ENCODE peak calls at places on chromosomes 2 and 18, in four cellular contexts. One of them, this sample, is unnamed.

GRCh38 chr18:68397241-68398035 is 317.5 kb downstream of the TMX3 start:
- DNase-seq in activated T-helper 1 cell treated with anti-CD3 and anti-CD28 coated beads, Interleukin-2, amount 50 U/mL, for 16 hours: no peak
- DNase-seq in head of caudate nucleus: no peak
- DNase-seq in immature natural killer cell: no peak
- DNase-seq in this sample: peak; percentile 13

GRCh38 chr2:191352536-191352935 is 107.3 kb downstream of the MYO1B start:
- DNase-seq in activated T-helper 1 cell treated with anti-CD3 and anti-CD28 coated beads, Interleukin-2, amount 50 U/mL, for 16 hours: no peak
- DNase-seq in head of caudate nucleus: no peak
- DNase-seq in immature natural killer cell: no peak
- DNase-seq in this sample: peak; percentile 88

GRCh38 chr2:129775941-129776653 is 203.4 kb upstream of the RAB6C start:
- DNase-seq in activated T-helper 1 cell treated with anti-CD3 and anti-CD28 coated beads, Interleukin-2, amount 50 U/mL, for 16 hours: no peak
- DNase-seq in head of caudate nucleus: no peak
- DNase-seq in immature natural killer cell: no peak
- DNase-seq in this sample: no peak

GRCh38 chr18:10352671-10353070 is 101.8 kb upstream of the APCDD1 start:
- DNase-seq in activated T-helper 1 cell treated with anti-CD3 and anti-CD28 coated beads, Interleukin-2, amount 50 U/mL, for 16 hours: no peak
- DNase-seq in head of caudate nucleus: no peak
- DNase-seq in immature natural killer cell: no peak
- DNase-seq in this sample: no peak

GRCh38 chr2:228181098-228182019 is at the start of gene SPHKAP:
- DNase-seq in activated T-helper 1 cell treated with anti-CD3 and anti-CD28 coated beads, Interleukin-2, amount 50 U/mL, for 16 hours: no peak
- DNase-seq in head of caudate nucleus: no peak
- DNase-seq in immature natural killer cell: no peak
- DNase-seq in this sample: no peak

GRCh38 chr18:40489301-40489700 is 1465.7 kb upstream of the PIK3C3 start:
- DNase-seq in activated T-helper 1 cell treated with anti-CD3 and anti-CD28 coated beads, Interleukin-2, amount 50 U/mL, for 16 hours: no peak
- DNase-seq in head of caudate nucleus: no peak
- DNase-seq in immature natural killer cell: no peak
- DNase-seq in this sample: no peak

GRCh38 chr2:79792097-79792496 is 279.2 kb downstream of the CTNNA2 start:
- DNase-seq in activated T-helper 1 cell treated with anti-CD3 and anti-CD28 coated beads, Interleukin-2, amount 50 U/mL, for 16 hours: no peak
- DNase-seq in head of caudate nucleus: no peak
- DNase-seq in immature natural killer cell: no peak
- DNase-seq in this sample: no peak

GRCh38 chr2:145623136-145623535 is 1103.2 kb upstream of the ZEB2 start:
- DNase-seq in activated T-helper 1 cell treated with anti-CD3 and anti-CD28 coated beads, Interleukin-2, amount 50 U/mL, for 16 hours: no peak
- DNase-seq in head of caudate nucleus: no peak
- DNase-seq in immature natural killer cell: no peak
- DNase-seq in this sample: peak; percentile 46

GRCh38 chr2:20635096-20635475 is 15.8 kb downstream of the HS1BP3 start:
- DNase-seq in activated T-helper 1 cell treated with anti-CD3 and anti-CD28 coated beads, Interleukin-2, amount 50 U/mL, for 16 hours: no peak
- DNase-seq in head of caudate nucleus: no peak
- DNase-seq in immature natural killer cell: no peak
- DNase-seq in this sample: no peak

GRCh38 chr2:42867093-42868065 is 75.0 kb upstream of the HAAO start:
- DNase-seq in activated T-helper 1 cell treated with anti-CD3 and anti-CD28 coated beads, Interleukin-2, amount 50 U/mL, for 16 hours: no peak
- DNase-seq in head of caudate nucleus: no peak
- DNase-seq in immature natural killer cell: no peak
- DNase-seq in this sample: no peak

GRCh38 chr2:199160677-199161465 is 296.9 kb downstream of the SATB2 start:
- DNase-seq in activated T-helper 1 cell treated with anti-CD3 and anti-CD28 coated beads, Interleukin-2, amount 50 U/mL, for 16 hours: no peak
- DNase-seq in head of caudate nucleus: no peak
- DNase-seq in immature natural killer cell: no peak
- DNase-seq in this sample: peak; percentile 74

GRCh38 chr2:101770672-101771071 is 73.2 kb downstream of the MAP4K4 start:
- DNase-seq in activated T-helper 1 cell treated with anti-CD3 and anti-CD28 coated beads, Interleukin-2, amount 50 U/mL, for 16 hours: no peak
- DNase-seq in head of caudate nucleus: no peak
- DNase-seq in immature natural killer cell: no peak
- DNase-seq in this sample: peak; percentile 50

GRCh38 chr2:14867853-14868252 is 235.3 kb downstream of the LRATD1 start:
- DNase-seq in activated T-helper 1 cell treated with anti-CD3 and anti-CD28 coated beads, Interleukin-2, amount 50 U/mL, for 16 hours: no peak
- DNase-seq in head of caudate nucleus: no peak
- DNase-seq in immature natural killer cell: no peak
- DNase-seq in this sample: no peak

GRCh38 chr2:227860116-227860724 is 11.2 kb upstream of the DAW1 start:
- DNase-seq in activated T-helper 1 cell treated with anti-CD3 and anti-CD28 coated beads, Interleukin-2, amount 50 U/mL, for 16 hours: no peak
- DNase-seq in head of caudate nucleus: no peak
- DNase-seq in immature natural killer cell: no peak
- DNase-seq in this sample: no peak

GRCh38 chr18:67408240-67408639 is 108.3 kb downstream of the DSEL start:
- DNase-seq in activated T-helper 1 cell treated with anti-CD3 and anti-CD28 coated beads, Interleukin-2, amount 50 U/mL, for 16 hours: no peak
- DNase-seq in head of caudate nucleus: no peak
- DNase-seq in immature natural killer cell: no peak
- DNase-seq in this sample: no peak

GRCh38 chr18:62741118-62741566 is 25.8 kb downstream of the PHLPP1 start:
- DNase-seq in activated T-helper 1 cell treated with anti-CD3 and anti-CD28 coated beads, Interleukin-2, amount 50 U/mL, for 16 hours: no peak
- DNase-seq in head of caudate nucleus: no peak
- DNase-seq in immature natural killer cell: no peak
- DNase-seq in this sample: peak; percentile 69